ENCODE peak calls at places on chromosomes 16 and 17, in nine cellular contexts. One of them, this sample, is unnamed.

GRCh38 chr17:6924121-6924676 is 71.7 kb upstream of the ALOX12 start:
- DNase-seq in GM03348: no peak
- DNase-seq in stimulated activated CD4-positive, alpha-beta T cell treated with anti-CD3 and anti-CD28 coated beads, Interleukin-4, amount 100 ng/mL, for 24 hours: no peak
- DNase-seq in stimulated activated CD8-positive, alpha-beta memory T cell treated with anti-CD3 and anti-CD28 coated beads, Interleukin-12 subunit alpha, Interleukin-12 subunit beta, amount 100 ng/mL, for 4 hours: no peak
- DNase-seq in Daoy: no peak
- DNase-seq in IMR-90: no peak
- DNase-seq in hippocampal formation: no peak
- DNase-seq in left kidney: no peak
- DNase-seq in D341Med: no peak
- DNase-seq in this sample: no peak

GRCh38 chr16:86379505-86379846 is 130.9 kb upstream of the FOXF1 start:
- DNase-seq in GM03348: peak
- DNase-seq in stimulated activated CD4-positive, alpha-beta T cell treated with anti-CD3 and anti-CD28 coated beads, Interleukin-4, amount 100 ng/mL, for 24 hours: no peak
- DNase-seq in stimulated activated CD8-positive, alpha-beta memory T cell treated with anti-CD3 and anti-CD28 coated beads, Interleukin-12 subunit alpha, Interleukin-12 subunit beta, amount 100 ng/mL, for 4 hours: no peak
- DNase-seq in Daoy: peak
- DNase-seq in IMR-90: no peak
- DNase-seq in hippocampal formation: no peak
- DNase-seq in left kidney: no peak
- DNase-seq in D341Med: no peak
- DNase-seq in this sample: no peak

GRCh38 chr16:49484454-49484853 is 110.8 kb downstream of the C16orf78 start:
- DNase-seq in GM03348: peak
- DNase-seq in stimulated activated CD4-positive, alpha-beta T cell treated with anti-CD3 and anti-CD28 coated beads, Interleukin-4, amount 100 ng/mL, for 24 hours: no peak
- DNase-seq in stimulated activated CD8-positive, alpha-beta memory T cell treated with anti-CD3 and anti-CD28 coated beads, Interleukin-12 subunit alpha, Interleukin-12 subunit beta, amount 100 ng/mL, for 4 hours: no peak
- DNase-seq in Daoy: peak
- DNase-seq in IMR-90: no peak
- DNase-seq in hippocampal formation: no peak
- DNase-seq in left kidney: peak
- DNase-seq in D341Med: peak
- DNase-seq in this sample: no peak

GRCh38 chr17:58693751-58694150 is 1.3 kb downstream of the RAD51C start:
- DNase-seq in GM03348: no peak
- DNase-seq in stimulated activated CD4-positive, alpha-beta T cell treated with anti-CD3 and anti-CD28 coated beads, Interleukin-4, amount 100 ng/mL, for 24 hours: no peak
- DNase-seq in stimulated activated CD8-positive, alpha-beta memory T cell treated with anti-CD3 and anti-CD28 coated beads, Interleukin-12 subunit alpha, Interleukin-12 subunit beta, amount 100 ng/mL, for 4 hours: no peak
- DNase-seq in Daoy: no peak
- DNase-seq in IMR-90: no peak
- DNase-seq in hippocampal formation: no peak
- DNase-seq in left kidney: no peak
- DNase-seq in D341Med: no peak
- DNase-seq in this sample: no peak

GRCh38 chr17:16407911-16408588 is 7.3 kb upstream of the TRPV2 start:
- DNase-seq in GM03348: peak
- DNase-seq in stimulated activated CD4-positive, alpha-beta T cell treated with anti-CD3 and anti-CD28 coated beads, Interleukin-4, amount 100 ng/mL, for 24 hours: no peak
- DNase-seq in stimulated activated CD8-positive, alpha-beta memory T cell treated with anti-CD3 and anti-CD28 coated beads, Interleukin-12 subunit alpha, Interleukin-12 subunit beta, amount 100 ng/mL, for 4 hours: no peak
- DNase-seq in Daoy: peak
- DNase-seq in IMR-90: peak
- DNase-seq in hippocampal formation: peak
- DNase-seq in left kidney: peak
- DNase-seq in D341Med: peak
- DNase-seq in this sample: no peak

GRCh38 chr16:12758670-12759558 is 44.8 kb downstream of the CPPED1 start:
- DNase-seq in GM03348: no peak
- DNase-seq in stimulated activated CD4-positive, alpha-beta T cell treated with anti-CD3 and anti-CD28 coated beads, Interleukin-4, amount 100 ng/mL, for 24 hours: no peak
- DNase-seq in stimulated activated CD8-positive, alpha-beta memory T cell treated with anti-CD3 and anti-CD28 coated beads, Interleukin-12 subunit alpha, Interleukin-12 subunit beta, amount 100 ng/mL, for 4 hours: no peak
- DNase-seq in Daoy: no peak
- DNase-seq in IMR-90: no peak
- DNase-seq in hippocampal formation: no peak
- DNase-seq in left kidney: no peak
- DNase-seq in D341Med: no peak
- DNase-seq in this sample: no peak

GRCh38 chr17:47808036-47808829 is 13.4 kb downstream of the OSBPL7 start:
- DNase-seq in GM03348: no peak
- DNase-seq in stimulated activated CD4-positive, alpha-beta T cell treated with anti-CD3 and anti-CD28 coated beads, Interleukin-4, amount 100 ng/mL, for 24 hours: no peak
- DNase-seq in stimulated activated CD8-positive, alpha-beta memory T cell treated with anti-CD3 and anti-CD28 coated beads, Interleukin-12 subunit alpha, Interleukin-12 subunit beta, amount 100 ng/mL, for 4 hours: no peak
- DNase-seq in Daoy: no peak
- DNase-seq in IMR-90: no peak
- DNase-seq in hippocampal formation: no peak
- DNase-seq in left kidney: no peak
- DNase-seq in D341Med: peak
- DNase-seq in this sample: no peak

GRCh38 chr17:2828396-2829038 is 32.3 kb downstream of the RAP1GAP2 start:
- DNase-seq in GM03348: peak
- DNase-seq in stimulated activated CD4-positive, alpha-beta T cell treated with anti-CD3 and anti-CD28 coated beads, Interleukin-4, amount 100 ng/mL, for 24 hours: peak
- DNase-seq in stimulated activated CD8-positive, alpha-beta memory T cell treated with anti-CD3 and anti-CD28 coated beads, Interleukin-12 subunit alpha, Interleukin-12 subunit beta, amount 100 ng/mL, for 4 hours: peak
- DNase-seq in Daoy: peak
- DNase-seq in IMR-90: peak
- DNase-seq in hippocampal formation: peak
- DNase-seq in left kidney: peak
- DNase-seq in D341Med: peak
- DNase-seq in this sample: no peak

GRCh38 chr16:21613361-21613760 is 14.0 kb downstream of the METTL9 start:
- DNase-seq in GM03348: no peak
- DNase-seq in stimulated activated CD4-positive, alpha-beta T cell treated with anti-CD3 and anti-CD28 coated beads, Interleukin-4, amount 100 ng/mL, for 24 hours: no peak
- DNase-seq in stimulated activated CD8-positive, alpha-beta memory T cell treated with anti-CD3 and anti-CD28 coated beads, Interleukin-12 subunit alpha, Interleukin-12 subunit beta, amount 100 ng/mL, for 4 hours: no peak
- DNase-seq in Daoy: no peak
- DNase-seq in IMR-90: no peak
- DNase-seq in hippocampal formation: no peak
- DNase-seq in left kidney: no peak
- DNase-seq in D341Med: no peak
- DNase-seq in this sample: no peak

GRCh38 chr17:45311762-45312476 is 4.9 kb downstream of the MAP3K14 start:
- DNase-seq in GM03348: peak
- DNase-seq in stimulated activated CD4-positive, alpha-beta T cell treated with anti-CD3 and anti-CD28 coated beads, Interleukin-4, amount 100 ng/mL, for 24 hours: peak
- DNase-seq in stimulated activated CD8-positive, alpha-beta memory T cell treated with anti-CD3 and anti-CD28 coated beads, Interleukin-12 subunit alpha, Interleukin-12 subunit beta, amount 100 ng/mL, for 4 hours: peak
- DNase-seq in Daoy: peak
- DNase-seq in IMR-90: peak
- DNase-seq in hippocampal formation: no peak
- DNase-seq in left kidney: peak
- DNase-seq in D341Med: no peak
- DNase-seq in this sample: no peak

GRCh38 chr16:67399218-67399733 is 6.0 kb upstream of the TPPP3 start:
- DNase-seq in GM03348: peak
- DNase-seq in stimulated activated CD4-positive, alpha-beta T cell treated with anti-CD3 and anti-CD28 coated beads, Interleukin-4, amount 100 ng/mL, for 24 hours: peak
- DNase-seq in stimulated activated CD8-positive, alpha-beta memory T cell treated with anti-CD3 and anti-CD28 coated beads, Interleukin-12 subunit alpha, Interleukin-12 subunit beta, amount 100 ng/mL, for 4 hours: no peak
- DNase-seq in Daoy: peak
- DNase-seq in IMR-90: no peak
- DNase-seq in hippocampal formation: peak
- DNase-seq in left kidney: peak
- DNase-seq in D341Med: peak
- DNase-seq in this sample: no peak

GRCh38 chr17:78132086-78132676 is 1.6 kb downstream of the TMC8 start:
- DNase-seq in GM03348: no peak
- DNase-seq in stimulated activated CD4-positive, alpha-beta T cell treated with anti-CD3 and anti-CD28 coated beads, Interleukin-4, amount 100 ng/mL, for 24 hours: peak
- DNase-seq in stimulated activated CD8-positive, alpha-beta memory T cell treated with anti-CD3 and anti-CD28 coated beads, Interleukin-12 subunit alpha, Interleukin-12 subunit beta, amount 100 ng/mL, for 4 hours: peak
- DNase-seq in Daoy: no peak
- DNase-seq in IMR-90: no peak
- DNase-seq in hippocampal formation: no peak
- DNase-seq in left kidney: peak
- DNase-seq in D341Med: no peak
- DNase-seq in this sample: no peak

GRCh38 chr17:31820691-31821435 is 38.2 kb downstream of the COPRS start:
- DNase-seq in GM03348: no peak
- DNase-seq in stimulated activated CD4-positive, alpha-beta T cell treated with anti-CD3 and anti-CD28 coated beads, Interleukin-4, amount 100 ng/mL, for 24 hours: no peak
- DNase-seq in stimulated activated CD8-positive, alpha-beta memory T cell treated with anti-CD3 and anti-CD28 coated beads, Interleukin-12 subunit alpha, Interleukin-12 subunit beta, amount 100 ng/mL, for 4 hours: no peak
- DNase-seq in Daoy: no peak
- DNase-seq in IMR-90: peak
- DNase-seq in hippocampal formation: no peak
- DNase-seq in left kidney: no peak
- DNase-seq in D341Med: no peak
- DNase-seq in this sample: no peak

GRCh38 chr16:82682757-82683156 is 56.0 kb downstream of the CDH13 start:
- DNase-seq in GM03348: no peak
- DNase-seq in stimulated activated CD4-positive, alpha-beta T cell treated with anti-CD3 and anti-CD28 coated beads, Interleukin-4, amount 100 ng/mL, for 24 hours: no peak
- DNase-seq in stimulated activated CD8-positive, alpha-beta memory T cell treated with anti-CD3 and anti-CD28 coated beads, Interleukin-12 subunit alpha, Interleukin-12 subunit beta, amount 100 ng/mL, for 4 hours: no peak
- DNase-seq in Daoy: no peak
- DNase-seq in IMR-90: no peak
- DNase-seq in hippocampal formation: no peak
- DNase-seq in left kidney: peak
- DNase-seq in D341Med: no peak
- DNase-seq in this sample: no peak